ENCODE peak calls at places on chromosome 1, in ten cellular contexts. One of them, this sample, is unnamed.

GRCh38 chr1:228270032-228270431 is 62.2 kb downstream of the OBSCN start:
- DNase-seq in adrenal gland: peak
- DNase-seq in left ventricle myocardium inferior: no peak
- DNase-seq in HL-60: no peak
- DNase-seq in pancreas: no peak
- DNase-seq in foreskin fibroblast: peak
- DNase-seq in uterus: no peak
- DNase-seq in neural progenitor cell: no peak
- DNase-seq in Panc1: no peak
- DNase-seq in glutamatergic neuron: no peak
- DNase-seq in this sample: no peak

GRCh38 chr1:212752256-212752933 is 39.2 kb downstream of the NSL1 start:
- DNase-seq in adrenal gland: no peak
- DNase-seq in left ventricle myocardium inferior: no peak
- DNase-seq in HL-60: peak
- DNase-seq in pancreas: no peak
- DNase-seq in foreskin fibroblast: peak
- DNase-seq in uterus: no peak
- DNase-seq in neural progenitor cell: no peak
- DNase-seq in Panc1: no peak
- DNase-seq in glutamatergic neuron: no peak
- DNase-seq in this sample: no peak

GRCh38 chr1:219264557-219264956 is 90.9 kb downstream of the LYPLAL1 start:
- DNase-seq in adrenal gland: no peak
- DNase-seq in left ventricle myocardium inferior: no peak
- DNase-seq in HL-60: no peak
- DNase-seq in pancreas: no peak
- DNase-seq in foreskin fibroblast: peak
- DNase-seq in uterus: no peak
- DNase-seq in neural progenitor cell: peak
- DNase-seq in Panc1: no peak
- DNase-seq in glutamatergic neuron: no peak
- DNase-seq in this sample: no peak

GRCh38 chr1:10513199-10513598 is 38.4 kb downstream of the PEX14 start:
- DNase-seq in adrenal gland: no peak
- DNase-seq in left ventricle myocardium inferior: no peak
- DNase-seq in HL-60: no peak
- DNase-seq in pancreas: no peak
- DNase-seq in foreskin fibroblast: no peak
- DNase-seq in uterus: no peak
- DNase-seq in neural progenitor cell: no peak
- DNase-seq in Panc1: no peak
- DNase-seq in glutamatergic neuron: no peak
- DNase-seq in this sample: no peak

GRCh38 chr1:119327436-119328155 is 41.0 kb upstream of the HAO2 start:
- DNase-seq in adrenal gland: peak
- DNase-seq in left ventricle myocardium inferior: no peak
- DNase-seq in HL-60: peak
- DNase-seq in pancreas: no peak
- DNase-seq in foreskin fibroblast: peak
- DNase-seq in uterus: peak
- DNase-seq in neural progenitor cell: peak
- DNase-seq in Panc1: no peak
- DNase-seq in glutamatergic neuron: peak
- DNase-seq in this sample: no peak

GRCh38 chr1:109208847-109209463 is 4.8 kb upstream of the SARS1 start:
- DNase-seq in adrenal gland: peak
- DNase-seq in left ventricle myocardium inferior: no peak
- DNase-seq in HL-60: no peak
- DNase-seq in pancreas: no peak
- DNase-seq in foreskin fibroblast: no peak
- DNase-seq in uterus: no peak
- DNase-seq in neural progenitor cell: no peak
- DNase-seq in Panc1: no peak
- DNase-seq in glutamatergic neuron: no peak
- DNase-seq in this sample: no peak

GRCh38 chr1:167718926-167719691 is 2.7 kb upstream of the MPZL1 start:
- DNase-seq in adrenal gland: no peak
- DNase-seq in left ventricle myocardium inferior: no peak
- DNase-seq in HL-60: no peak
- DNase-seq in pancreas: no peak
- DNase-seq in foreskin fibroblast: no peak
- DNase-seq in uterus: no peak
- DNase-seq in neural progenitor cell: peak
- DNase-seq in Panc1: no peak
- DNase-seq in glutamatergic neuron: no peak
- DNase-seq in this sample: no peak

GRCh38 chr1:67791686-67792475 is 41.4 kb downstream of the GNG12 start:
- DNase-seq in adrenal gland: peak
- DNase-seq in left ventricle myocardium inferior: no peak
- DNase-seq in HL-60: no peak
- DNase-seq in pancreas: no peak
- DNase-seq in foreskin fibroblast: peak
- DNase-seq in uterus: peak
- DNase-seq in neural progenitor cell: no peak
- DNase-seq in Panc1: no peak
- DNase-seq in glutamatergic neuron: no peak
- DNase-seq in this sample: no peak

GRCh38 chr1:175591083-175591743 is 152.2 kb downstream of the TNR start:
- DNase-seq in adrenal gland: peak
- DNase-seq in left ventricle myocardium inferior: peak
- DNase-seq in HL-60: no peak
- DNase-seq in pancreas: no peak
- DNase-seq in foreskin fibroblast: no peak
- DNase-seq in uterus: no peak
- DNase-seq in neural progenitor cell: no peak
- DNase-seq in Panc1: no peak
- DNase-seq in glutamatergic neuron: no peak
- DNase-seq in this sample: no peak

GRCh38 chr1:117825414-117825813 is 104.0 kb downstream of the GDAP2 start:
- DNase-seq in adrenal gland: no peak
- DNase-seq in left ventricle myocardium inferior: peak
- DNase-seq in HL-60: no peak
- DNase-seq in pancreas: no peak
- DNase-seq in foreskin fibroblast: peak
- DNase-seq in uterus: no peak
- DNase-seq in neural progenitor cell: no peak
- DNase-seq in Panc1: no peak
- DNase-seq in glutamatergic neuron: no peak
- DNase-seq in this sample: no peak

GRCh38 chr1:7208647-7209180 is 423.5 kb downstream of the CAMTA1 start:
- DNase-seq in adrenal gland: no peak
- DNase-seq in left ventricle myocardium inferior: no peak
- DNase-seq in HL-60: no peak
- DNase-seq in pancreas: no peak
- DNase-seq in foreskin fibroblast: no peak
- DNase-seq in uterus: no peak
- DNase-seq in neural progenitor cell: no peak
- DNase-seq in Panc1: no peak
- DNase-seq in glutamatergic neuron: no peak
- DNase-seq in this sample: no peak

GRCh38 chr1:7209340-7209739 is 424.1 kb downstream of the CAMTA1 start:
- DNase-seq in adrenal gland: no peak
- DNase-seq in left ventricle myocardium inferior: no peak
- DNase-seq in HL-60: no peak
- DNase-seq in pancreas: no peak
- DNase-seq in foreskin fibroblast: no peak
- DNase-seq in uterus: no peak
- DNase-seq in neural progenitor cell: no peak
- DNase-seq in Panc1: no peak
- DNase-seq in glutamatergic neuron: no peak
- DNase-seq in this sample: no peak

GRCh38 chr1:7207875-7208646 is 422.8 kb downstream of the CAMTA1 start:
- DNase-seq in adrenal gland: peak
- DNase-seq in left ventricle myocardium inferior: no peak
- DNase-seq in HL-60: peak
- DNase-seq in pancreas: peak
- DNase-seq in foreskin fibroblast: peak
- DNase-seq in uterus: no peak
- DNase-seq in neural progenitor cell: peak
- DNase-seq in Panc1: no peak
- DNase-seq in glutamatergic neuron: peak
- DNase-seq in this sample: peak
- TF ChIP-seq CTCF in adrenal gland: peak
- TF ChIP-seq CTCF in left ventricle myocardium inferior: peak
- TF ChIP-seq CTCF in HL-60: peak
- TF ChIP-seq CTCF in pancreas: peak
- TF ChIP-seq CTCF in foreskin fibroblast: peak
- TF ChIP-seq CTCF in uterus: no peak
- TF ChIP-seq CTCF in neural progenitor cell: peak
- TF ChIP-seq CTCF in Panc1: peak
- TF ChIP-seq CTCF in glutamatergic neuron: peak
- TF ChIP-seq CTCF in this sample: peak

GRCh38 chr1:33654267-33654832 is 181.9 kb downstream of the ZSCAN20 start:
- DNase-seq in adrenal gland: no peak
- DNase-seq in left ventricle myocardium inferior: no peak
- DNase-seq in HL-60: peak
- DNase-seq in pancreas: no peak
- DNase-seq in foreskin fibroblast: peak
- DNase-seq in uterus: no peak
- DNase-seq in neural progenitor cell: peak
- DNase-seq in Panc1: no peak
- DNase-seq in glutamatergic neuron: peak
- DNase-seq in this sample: no peak
- TF ChIP-seq CTCF in adrenal gland: no peak
- TF ChIP-seq CTCF in left ventricle myocardium inferior: peak
- TF ChIP-seq CTCF in HL-60: peak
- TF ChIP-seq CTCF in pancreas: no peak
- TF ChIP-seq CTCF in foreskin fibroblast: peak
- TF ChIP-seq CTCF in uterus: no peak
- TF ChIP-seq CTCF in neural progenitor cell: peak
- TF ChIP-seq CTCF in Panc1: peak
- TF ChIP-seq CTCF in glutamatergic neuron: peak
- TF ChIP-seq CTCF in this sample: peak

DNA sequence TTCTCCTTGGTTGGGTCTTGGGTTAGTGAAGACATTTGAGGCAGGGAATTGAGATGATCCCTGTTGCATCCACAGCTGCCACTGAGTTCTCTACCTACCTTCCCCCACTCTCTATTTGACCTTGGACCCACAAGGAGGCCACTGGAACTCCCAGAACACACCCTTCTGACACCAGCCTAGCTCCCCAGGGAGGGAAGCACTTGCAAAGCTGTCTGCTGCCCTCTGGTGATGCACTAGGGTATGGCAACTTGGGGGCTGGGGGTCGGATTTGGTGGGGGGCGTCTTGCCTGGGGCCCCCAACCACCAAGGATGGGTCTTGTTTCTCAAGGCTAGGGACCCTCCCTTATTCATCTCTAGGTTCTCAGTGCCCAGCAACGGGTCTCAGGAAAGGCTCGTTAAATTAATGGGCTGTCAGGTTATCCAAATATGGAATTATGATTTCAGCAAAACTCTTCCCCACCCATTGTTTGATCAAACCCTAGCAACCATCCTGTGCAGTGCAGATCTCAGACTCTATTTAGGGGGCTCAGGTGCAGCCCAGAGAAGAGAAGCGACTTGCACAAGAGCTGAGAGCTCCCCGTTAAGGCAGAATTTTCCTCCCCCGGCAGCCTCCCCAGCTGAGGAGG is 177.8 kb upstream of the KLHDC7A start:
- DNase-seq in adrenal gland: no peak
- DNase-seq in left ventricle myocardium inferior: no peak
- DNase-seq in HL-60: no peak
- DNase-seq in pancreas: no peak
- DNase-seq in foreskin fibroblast: no peak
- DNase-seq in uterus: no peak
- DNase-seq in neural progenitor cell: peak
- DNase-seq in Panc1: no peak
- DNase-seq in glutamatergic neuron: peak
- DNase-seq in this sample: peak
- TF ChIP-seq CTCF in adrenal gland: no peak
- TF ChIP-seq CTCF in left ventricle myocardium inferior: peak
- TF ChIP-seq CTCF in HL-60: peak
- TF ChIP-seq CTCF in pancreas: peak
- TF ChIP-seq CTCF in foreskin fibroblast: no peak
- TF ChIP-seq CTCF in uterus: no peak
- TF ChIP-seq CTCF in neural progenitor cell: peak
- TF ChIP-seq CTCF in Panc1: peak
- TF ChIP-seq CTCF in glutamatergic neuron: peak
- TF ChIP-seq CTCF in this sample: peak

DNA sequence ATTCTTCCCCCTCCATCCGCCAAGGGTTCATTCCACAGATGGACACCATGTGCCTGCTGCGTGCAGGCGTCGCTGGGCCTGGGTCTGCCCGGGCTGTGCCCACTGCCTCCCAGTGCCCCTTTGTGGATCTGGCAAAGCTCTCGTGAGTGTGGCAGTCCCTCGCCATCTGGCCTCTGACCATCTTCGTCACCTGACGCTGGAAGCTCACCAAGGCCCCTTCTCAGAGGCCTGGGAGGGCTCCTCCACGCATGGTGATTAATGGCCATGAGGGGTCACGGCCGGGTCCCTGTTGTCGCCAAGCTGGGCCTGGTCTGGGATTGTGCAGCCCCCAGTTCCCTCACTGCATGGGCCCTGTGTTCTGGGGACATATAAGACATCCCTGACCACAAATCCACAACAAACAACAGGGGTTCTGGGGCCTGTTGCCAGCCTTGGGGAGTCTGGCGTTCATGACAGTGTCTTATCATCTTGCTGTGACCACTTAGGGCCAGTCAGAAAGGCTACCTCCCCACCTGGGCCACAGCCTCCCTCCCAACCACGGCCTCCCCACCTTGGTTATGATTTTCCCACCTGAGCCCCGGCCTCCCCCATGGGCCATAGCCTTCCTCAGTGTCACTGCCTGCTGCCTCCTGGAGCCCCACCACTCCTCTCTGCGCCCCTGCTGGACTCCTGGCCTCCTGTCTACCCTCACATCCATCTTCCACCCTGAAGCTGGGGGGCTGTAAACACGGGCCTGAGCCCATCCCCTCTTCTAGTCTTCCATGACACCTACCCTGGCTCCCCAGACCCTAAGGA is 27.9 kb downstream of the SLC45A1 start:
- DNase-seq in adrenal gland: no peak
- DNase-seq in left ventricle myocardium inferior: no peak
- DNase-seq in HL-60: no peak
- DNase-seq in pancreas: no peak
- DNase-seq in foreskin fibroblast: no peak
- DNase-seq in uterus: no peak
- DNase-seq in neural progenitor cell: no peak
- DNase-seq in Panc1: no peak
- DNase-seq in glutamatergic neuron: no peak
- DNase-seq in this sample: no peak
- TF ChIP-seq CTCF in adrenal gland: no peak
- TF ChIP-seq CTCF in left ventricle myocardium inferior: no peak
- TF ChIP-seq CTCF in HL-60: no peak
- TF ChIP-seq CTCF in pancreas: no peak
- TF ChIP-seq CTCF in foreskin fibroblast: no peak
- TF ChIP-seq CTCF in uterus: no peak
- TF ChIP-seq CTCF in neural progenitor cell: no peak
- TF ChIP-seq CTCF in Panc1: no peak
- TF ChIP-seq CTCF in glutamatergic neuron: no peak
- TF ChIP-seq CTCF in this sample: no peak

DNA sequence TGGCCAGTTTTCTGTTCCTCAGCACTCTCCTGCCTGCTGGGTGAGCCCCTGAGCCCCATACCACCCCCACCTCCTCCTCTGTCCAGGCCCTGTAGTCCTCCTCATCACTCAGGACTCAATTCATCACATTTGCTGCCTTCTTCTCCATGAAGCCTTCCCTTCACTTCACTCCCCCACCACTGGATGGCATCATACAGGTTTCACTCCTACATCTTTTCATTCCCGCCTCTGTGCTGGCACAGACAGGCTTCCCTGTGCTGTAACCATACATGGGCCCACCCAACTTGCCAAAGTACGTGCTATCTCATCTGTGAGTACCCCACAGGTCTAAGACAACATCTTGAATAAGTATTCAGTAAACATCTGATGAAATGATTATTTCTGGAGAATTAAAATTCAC is 56.9 kb downstream of the SLC45A1 start:
- DNase-seq in adrenal gland: peak
- DNase-seq in left ventricle myocardium inferior: no peak
- DNase-seq in HL-60: peak
- DNase-seq in pancreas: no peak
- DNase-seq in foreskin fibroblast: peak
- DNase-seq in uterus: peak
- DNase-seq in neural progenitor cell: peak
- DNase-seq in Panc1: no peak
- DNase-seq in glutamatergic neuron: no peak
- DNase-seq in this sample: no peak
- TF ChIP-seq CTCF in adrenal gland: no peak
- TF ChIP-seq CTCF in left ventricle myocardium inferior: peak
- TF ChIP-seq CTCF in HL-60: peak
- TF ChIP-seq CTCF in pancreas: peak
- TF ChIP-seq CTCF in foreskin fibroblast: peak
- TF ChIP-seq CTCF in uterus: no peak
- TF ChIP-seq CTCF in neural progenitor cell: peak
- TF ChIP-seq CTCF in Panc1: peak
- TF ChIP-seq CTCF in glutamatergic neuron: peak
- TF ChIP-seq CTCF in this sample: peak